ENCODE peak calls at places on chromosomes 1 and 21, in ten cellular contexts. S is germinal center; Y is fibroblast of the conjunctiva; C is NCI-H1694; L is activated effector memory CD4-positive, alpha-beta T cell treated with anti-CD3 and anti-CD28 coated beads, Interleukin-2, amount 50 U/mL, for 16 hours; A is fibroblast of mammary gland; H is uterus; V is stimulated activated effector memory CD8-positive, alpha-beta T cell treated with anti-CD3 and anti-CD28 coated beads, Interleukin-12 subunit alpha, Interleukin-12 subunit beta, amount 100 ng/mL, for 72 hours; G is HTR-8/SVneo; N is heart right ventricle. F is an unnamed sample.

GRCh38 chr1:68624233-68624632 is 127.4 kb upstream of the DEPDC1 start:
- DNase-seq in S (no peak), Y (peak; percentile 42), C (no peak), L (no peak), A (peak; percentile 76), H (no peak), V (no peak), G (peak; percentile 2), N (no peak), F (no peak)

GRCh38 chr21:38631171-38631570 is 132.9 kb upstream of the ERG start:
- DNase-seq in S (no peak), Y (no peak), C (no peak), L (no peak), A (peak; percentile 54), H (no peak), V (no peak), G (no peak), N (no peak), F (no peak)

GRCh38 chr1:66867501-66867900 is 57.2 kb downstream of the DNAI4 start:
- DNase-seq in S (no peak), Y (no peak), C (no peak), L (no peak), A (peak; percentile 8), H (no peak), V (no peak), G (no peak), N (no peak), F (no peak)

GRCh38 chr1:14894811-14895524 is 258.6 kb upstream of the TMEM51 start:
- DNase-seq in S (no peak), Y (no peak), C (peak; percentile 7), L (no peak), A (no peak), H (no peak), V (no peak), G (no peak), N (no peak), F (no peak)

GRCh38 chr1:46202975-46203737 is at the start of gene LURAP1:
- DNase-seq in S (peak; percentile 55), Y (peak; percentile 58), C (no peak), L (peak; percentile 71), A (peak; percentile 86), H (peak; percentile 53), V (peak; percentile 67), G (peak; percentile 56), N (peak; percentile 71), F (no peak)

GRCh38 chr1:199983531-199983930 is 44.0 kb upstream of the NR5A2 start:
- DNase-seq in S (no peak), Y (no peak), C (no peak), L (no peak), A (no peak), H (no peak), V (no peak), G (no peak), N (no peak), F (no peak)

GRCh38 chr21:38323721-38324591 is 67.2 kb downstream of the KCNJ15 start:
- DNase-seq in S (no peak), Y (no peak), C (no peak), L (no peak), A (peak; percentile 100), H (no peak), V (no peak), G (peak; percentile 48), N (no peak), F (peak; percentile 75)

GRCh38 chr1:59125711-59126320 is 171.1 kb upstream of the FGGY start:
- DNase-seq in S (no peak), Y (no peak), C (no peak), L (no peak), A (no peak), H (no peak), V (no peak), G (no peak), N (no peak), F (no peak)

GRCh38 chr1:210372491-210372890 is 43.8 kb downstream of the HHAT start:
- DNase-seq in S (no peak), Y (no peak), C (no peak), L (no peak), A (no peak), H (no peak), V (no peak), G (no peak), N (no peak), F (no peak)

GRCh38 chr1:110185181-110185580 is 24.9 kb upstream of the KCNC4 start:
- DNase-seq in S (no peak), Y (no peak), C (no peak), L (no peak), A (no peak), H (no peak), V (no peak), G (no peak), N (peak; percentile 45), F (peak; percentile 94)

GRCh38 chr1:5830771-5831599 is 161.2 kb downstream of the NPHP4 start:
- DNase-seq in S (no peak), Y (no peak), C (peak; percentile 23), L (no peak), A (no peak), H (no peak), V (no peak), G (no peak), N (no peak), F (no peak)

GRCh38 chr1:219555031-219555667 is 57.8 kb downstream of the ZC3H11B start:
- DNase-seq in S (no peak), Y (no peak), C (no peak), L (no peak), A (peak; percentile 7), H (no peak), V (no peak), G (no peak), N (no peak), F (peak; percentile 8)

GRCh38 chr1:24704411-24705259 is 40.6 kb upstream of the CLIC4 start:
- DNase-seq in S (no peak), Y (no peak), C (no peak), L (no peak), A (peak; percentile 98), H (peak; percentile 34), V (no peak), G (no peak), N (peak; percentile 50), F (peak; percentile 29)